ENCODE peak calls at places on chromosomes 11 and 22, in four cellular contexts. One of them, this sample, is unnamed.
A peak's percentile ranks its signal among the peaks of the same experiment; 100 is the strongest.

GRCh38 chr11:68269414-68270081 is 2.2 kb downstream of the C11orf24 start:
- DNase-seq in astrocyte: peak; percentile 93
- DNase-seq in SK-N-SH: no peak
- DNase-seq in H9: peak; percentile 14
- DNase-seq in this sample: peak; percentile 93

GRCh38 chr11:75281469-75282095 is 41.0 kb downstream of the TPBGL start:
- DNase-seq in astrocyte: no peak
- DNase-seq in SK-N-SH: no peak
- DNase-seq in H9: no peak
- DNase-seq in this sample: no peak

GRCh38 chr11:36151933-36152580 is 137.2 kb downstream of the COMMD9 start:
- DNase-seq in astrocyte: no peak
- DNase-seq in SK-N-SH: no peak
- DNase-seq in H9: no peak
- DNase-seq in this sample: no peak

GRCh38 chr11:102637731-102638130 is 12.6 kb upstream of the MMP20 start:
- DNase-seq in astrocyte: no peak
- DNase-seq in SK-N-SH: no peak
- DNase-seq in H9: no peak
- DNase-seq in this sample: no peak

GRCh38 chr11:56353991-56354390 is at the start of gene OR8J1:
- DNase-seq in astrocyte: no peak
- DNase-seq in SK-N-SH: no peak
- DNase-seq in H9: no peak
- DNase-seq in this sample: no peak

GRCh38 chr11:79237111-79237510 is 203.7 kb downstream of the TENM4 start:
- DNase-seq in astrocyte: no peak
- DNase-seq in SK-N-SH: no peak
- DNase-seq in H9: no peak
- DNase-seq in this sample: peak; percentile 26

GRCh38 chr22:22397292-22397870 is 111.2 kb downstream of the ZNF280B start:
- DNase-seq in astrocyte: peak; percentile 16
- DNase-seq in SK-N-SH: no peak
- DNase-seq in H9: no peak
- DNase-seq in this sample: peak; percentile 81

GRCh38 chr11:64292458-64293254 is 1.6 kb downstream of the KCNK4 start:
- DNase-seq in astrocyte: no peak
- DNase-seq in SK-N-SH: no peak
- DNase-seq in H9: no peak
- DNase-seq in this sample: no peak

GRCh38 chr11:105718641-105719040 is 108.8 kb downstream of the GRIA4 start:
- DNase-seq in astrocyte: peak; percentile 40
- DNase-seq in SK-N-SH: no peak
- DNase-seq in H9: no peak
- DNase-seq in this sample: no peak

GRCh38 chr11:85663781-85664560 is 958 bp downstream of the CREBZF start:
- DNase-seq in astrocyte: peak; percentile 29
- DNase-seq in SK-N-SH: peak; percentile 82
- DNase-seq in H9: peak; percentile 64
- DNase-seq in this sample: peak; percentile 75

GRCh38 chr11:133163463-133164419 is 368.6 kb downstream of the OPCML start:
- DNase-seq in astrocyte: peak; percentile 12
- DNase-seq in SK-N-SH: peak; percentile 55
- DNase-seq in H9: peak; percentile 40
- DNase-seq in this sample: peak; percentile 62

GRCh38 chr22:31244044-31244942 is 32.2 kb downstream of the LIMK2 start:
- DNase-seq in astrocyte: peak; percentile 97
- DNase-seq in SK-N-SH: peak; percentile 31
- DNase-seq in H9: peak; percentile 83
- DNase-seq in this sample: peak; percentile 97

GRCh38 chr11:88538088-88538487 is 200.6 kb upstream of the CTSC start:
- DNase-seq in astrocyte: peak; percentile 21
- DNase-seq in SK-N-SH: no peak
- DNase-seq in H9: no peak
- DNase-seq in this sample: peak; percentile 78

GRCh38 chr11:120028181-120028935 is 109.6 kb downstream of the TRIM29 start:
- DNase-seq in astrocyte: no peak
- DNase-seq in SK-N-SH: no peak
- DNase-seq in H9: peak; percentile 15
- DNase-seq in this sample: no peak

GRCh38 chr11:116096596-116096995 is 592.4 kb upstream of the CADM1 start:
- DNase-seq in astrocyte: no peak
- DNase-seq in SK-N-SH: no peak
- DNase-seq in H9: no peak
- DNase-seq in this sample: no peak

GRCh38 chr11:74739546-74740270 is 8.5 kb upstream of the CHRDL2 start:
- DNase-seq in astrocyte: peak; percentile 20
- DNase-seq in SK-N-SH: peak; percentile 74
- DNase-seq in H9: peak; percentile 73
- DNase-seq in this sample: peak; percentile 85

GRCh38 chr22:44407404-44408226 is 90.4 kb downstream of the RTL6 start:
- DNase-seq in astrocyte: no peak
- DNase-seq in SK-N-SH: no peak
- DNase-seq in H9: peak; percentile 18
- DNase-seq in this sample: no peak

GRCh38 chr22:44200855-44201550 is 20.3 kb downstream of the PARVG start:
- DNase-seq in astrocyte: no peak
- DNase-seq in SK-N-SH: no peak
- DNase-seq in H9: no peak
- DNase-seq in this sample: no peak

GRCh38 chr11:103995896-103996295 is 40.5 kb upstream of the DDI1 start:
- DNase-seq in astrocyte: peak; percentile 43
- DNase-seq in SK-N-SH: no peak
- DNase-seq in H9: no peak
- DNase-seq in this sample: peak; percentile 13

GRCh38 chr11:69138265-69138664 is 17.5 kb upstream of the SMIM38 start:
- DNase-seq in astrocyte: peak; percentile 89
- DNase-seq in SK-N-SH: no peak
- DNase-seq in H9: no peak
- DNase-seq in this sample: peak; percentile 81

GRCh38 chr11:235180-235997 is 753 bp downstream of the SIRT3 start:
- DNase-seq in astrocyte: no peak
- DNase-seq in SK-N-SH: no peak
- DNase-seq in H9: no peak
- DNase-seq in this sample: no peak

GRCh38 chr11:129440028-129440630 is 64.5 kb downstream of the BARX2 start:
- DNase-seq in astrocyte: peak; percentile 44
- DNase-seq in SK-N-SH: no peak
- DNase-seq in H9: peak; percentile 53
- DNase-seq in this sample: peak; percentile 5

GRCh38 chr11:69665669-69666068 is 9.5 kb downstream of the LTO1 start:
- DNase-seq in astrocyte: no peak
- DNase-seq in SK-N-SH: no peak
- DNase-seq in H9: no peak
- DNase-seq in this sample: no peak

GRCh38 chr22:31295413-31295812 is 3.1 kb upstream of the PIK3IP1 start:
- DNase-seq in astrocyte: no peak
- DNase-seq in SK-N-SH: no peak
- DNase-seq in H9: no peak
- DNase-seq in this sample: no peak

GRCh38 chr11:70005107-70005818 is 72.9 kb upstream of the ANO1 start:
- DNase-seq in astrocyte: peak; percentile 83
- DNase-seq in SK-N-SH: no peak
- DNase-seq in H9: no peak
- DNase-seq in this sample: peak; percentile 71

GRCh38 chr11:2846056-2846455 is 39.5 kb downstream of the CDKN1C start:
- DNase-seq in astrocyte: peak; percentile 54
- DNase-seq in SK-N-SH: no peak
- DNase-seq in H9: no peak
- DNase-seq in this sample: peak; percentile 20

GRCh38 chr11:126547161-126547560 is 191.7 kb downstream of the ST3GAL4 start:
- DNase-seq in astrocyte: peak; percentile 88
- DNase-seq in SK-N-SH: no peak
- DNase-seq in H9: no peak
- DNase-seq in this sample: peak; percentile 87

GRCh38 chr11:88105952-88106351 is 69.3 kb downstream of the RAB38 start:
- DNase-seq in astrocyte: no peak
- DNase-seq in SK-N-SH: no peak
- DNase-seq in H9: no peak
- DNase-seq in this sample: no peak

GRCh38 chr22:46841528-46841927 is 79.1 kb downstream of the TBC1D22A start:
- DNase-seq in astrocyte: no peak
- DNase-seq in SK-N-SH: no peak
- DNase-seq in H9: no peak
- DNase-seq in this sample: no peak

GRCh38 chr22:32996702-32997101 is 61.5 kb downstream of the SYN3 start:
- DNase-seq in astrocyte: no peak
- DNase-seq in SK-N-SH: no peak
- DNase-seq in H9: no peak
- DNase-seq in this sample: peak; percentile 92

GRCh38 chr11:123419720-123420466 is 10.2 kb upstream of the GRAMD1B start:
- DNase-seq in astrocyte: no peak
- DNase-seq in SK-N-SH: no peak
- DNase-seq in H9: no peak
- DNase-seq in this sample: no peak

GRCh38 chr22:37148031-37148651 is 1.6 kb downstream of the IL2RB start:
- DNase-seq in astrocyte: no peak
- DNase-seq in SK-N-SH: no peak
- DNase-seq in H9: no peak
- DNase-seq in this sample: no peak

GRCh38 chr11:11135820-11136476 is 217.1 kb downstream of the CSNK2A3 start:
- DNase-seq in astrocyte: no peak
- DNase-seq in SK-N-SH: no peak
- DNase-seq in H9: no peak
- DNase-seq in this sample: no peak

GRCh38 chr11:12773591-12773990 is 99.4 kb downstream of the TEAD1 start:
- DNase-seq in astrocyte: no peak
- DNase-seq in SK-N-SH: no peak
- DNase-seq in H9: no peak
- DNase-seq in this sample: no peak

GRCh38 chr22:50547231-50547851 is 1.6 kb downstream of the KLHDC7B start:
- DNase-seq in astrocyte: no peak
- DNase-seq in SK-N-SH: peak; percentile 42
- DNase-seq in H9: no peak
- DNase-seq in this sample: no peak

GRCh38 chr22:41504397-41504796 is 35.5 kb downstream of the ACO2 start:
- DNase-seq in astrocyte: no peak
- DNase-seq in SK-N-SH: no peak
- DNase-seq in H9: no peak
- DNase-seq in this sample: peak; percentile 76
- H3K4me2 ChIP-seq in astrocyte: no peak overlapping the region
- H3K4me2 ChIP-seq in SK-N-SH: no peak overlapping the region
- H3K4me2 ChIP-seq in H9: no peak overlapping the region
- H3K4me2 ChIP-seq in this sample: no peak overlapping the region

DNA sequence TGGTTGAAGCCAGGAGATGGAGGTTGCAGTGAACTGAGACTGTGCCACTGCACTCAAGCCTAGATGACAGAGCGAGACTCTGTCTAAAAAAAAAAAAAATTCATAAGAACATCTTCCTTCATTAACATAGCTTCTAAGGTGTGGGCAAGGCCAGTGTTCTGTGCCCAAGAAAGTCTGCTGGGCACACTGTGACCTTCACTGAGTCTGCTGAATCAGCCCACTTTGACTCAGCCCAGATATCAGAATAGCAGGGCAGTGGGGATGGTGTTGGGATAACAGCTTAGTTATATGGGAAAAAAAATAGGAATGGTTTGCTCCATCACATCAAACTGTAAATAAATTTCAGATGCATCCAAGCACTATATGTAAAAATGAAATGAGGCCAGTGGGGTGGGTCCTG is 32.4 kb upstream of the XBP1 start:
- DNase-seq in astrocyte: no peak
- DNase-seq in SK-N-SH: no peak
- DNase-seq in H9: no peak
- DNase-seq in this sample: no peak
- H3K4me2 ChIP-seq in astrocyte: no peak overlapping the region
- H3K4me2 ChIP-seq in SK-N-SH: no peak overlapping the region
- H3K4me2 ChIP-seq in H9: no peak overlapping the region
- H3K4me2 ChIP-seq in this sample: no peak overlapping the region

GRCh38 chr11:23540101-23540561 is 679.9 kb upstream of the CCDC179 start:
- DNase-seq in astrocyte: peak; percentile 63
- DNase-seq in SK-N-SH: peak; percentile 66
- DNase-seq in H9: peak; percentile 69
- DNase-seq in this sample: peak; percentile 63
- H3K4me2 ChIP-seq in astrocyte: peak overlapping the region; percentile 59
- H3K4me2 ChIP-seq in SK-N-SH: no peak overlapping the region
- H3K4me2 ChIP-seq in H9: peak overlapping the region; percentile 30
- H3K4me2 ChIP-seq in this sample: peak overlapping the region; percentile 63

GRCh38 chr22:35409783-35410662 is 10.1 kb downstream of the MCM5 start:
- DNase-seq in astrocyte: no peak
- DNase-seq in SK-N-SH: no peak
- DNase-seq in H9: no peak
- DNase-seq in this sample: no peak

GRCh38 chr22:35407352-35407751 is 7.4 kb downstream of the MCM5 start:
- DNase-seq in astrocyte: no peak
- DNase-seq in SK-N-SH: no peak
- DNase-seq in H9: no peak
- DNase-seq in this sample: no peak

GRCh38 chr22:35411112-35411511 is 11.2 kb downstream of the MCM5 start:
- DNase-seq in astrocyte: no peak
- DNase-seq in SK-N-SH: no peak
- DNase-seq in H9: no peak
- DNase-seq in this sample: no peak

GRCh38 chr22:35413624-35414023 is 13.7 kb downstream of the MCM5 start:
- DNase-seq in astrocyte: no peak
- DNase-seq in SK-N-SH: no peak
- DNase-seq in H9: no peak
- DNase-seq in this sample: no peak

DNA sequence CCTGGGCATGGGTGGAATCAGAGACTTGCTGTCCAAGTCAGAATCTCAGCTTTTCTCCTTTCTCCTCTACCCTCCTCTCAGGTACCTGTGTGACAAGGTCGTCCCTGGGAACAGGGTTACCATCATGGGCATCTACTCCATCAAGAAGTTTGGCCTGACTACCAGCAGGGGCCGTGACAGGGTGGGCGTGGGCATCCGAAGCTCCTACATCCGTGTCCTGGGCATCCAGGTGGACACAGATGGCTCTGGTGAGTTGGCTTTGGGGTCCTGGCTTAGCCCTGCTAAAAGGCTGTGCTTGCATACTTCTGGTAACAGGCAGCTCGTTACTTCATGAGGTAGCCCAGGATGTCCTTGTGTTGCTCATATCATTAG is 10.7 kb downstream of the MCM5 start:
- DNase-seq in astrocyte: no peak
- DNase-seq in SK-N-SH: no peak
- DNase-seq in H9: no peak
- DNase-seq in this sample: no peak
- H3K4me2 ChIP-seq in astrocyte: no peak overlapping the region
- H3K4me2 ChIP-seq in SK-N-SH: no peak overlapping the region
- H3K4me2 ChIP-seq in H9: no peak overlapping the region
- H3K4me2 ChIP-seq in this sample: no peak overlapping the region

DNA sequence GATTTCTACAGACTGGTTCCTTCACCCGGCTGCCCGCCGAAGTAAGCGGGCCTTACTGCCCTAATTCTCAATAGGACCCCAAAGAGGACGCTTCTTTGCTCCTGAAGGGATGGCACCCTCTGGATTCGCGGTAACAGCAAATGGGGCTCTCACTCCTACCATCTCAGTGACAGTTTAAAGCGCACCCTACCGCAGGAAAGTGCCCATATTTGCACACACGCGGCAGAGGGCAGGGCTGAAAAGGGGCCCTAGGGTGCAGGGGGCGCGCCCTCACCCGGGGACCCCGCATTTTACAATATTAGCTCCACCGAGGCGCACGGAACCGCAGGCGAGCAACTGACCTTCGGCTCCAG is 974 bp upstream of the UPB1 start:
- DNase-seq in astrocyte: no peak
- DNase-seq in SK-N-SH: no peak
- DNase-seq in H9: no peak
- DNase-seq in this sample: no peak
- H3K4me2 ChIP-seq in astrocyte: peak overlapping the region; percentile 77
- H3K4me2 ChIP-seq in SK-N-SH: no peak overlapping the region
- H3K4me2 ChIP-seq in H9: peak overlapping the region; percentile 59
- H3K4me2 ChIP-seq in this sample: peak overlapping the region; percentile 68